ENCODE peak calls at places on chromosome 1, in five cellular contexts. F is nephron progenitor cell, D is ecto neural progenitor cell, A is brain microvascular endothelial cell, V is GDM1. B is an unnamed sample.

GRCh38 chr1:224510880-224511645 is 76.5 kb upstream of the WDR26 start:
- DNase-seq in F (no peak), D (no peak), A (no peak), V (peak; percentile 15), B (no peak)

GRCh38 chr1:170114916-170115315 is 30.8 kb upstream of the NTMT2 start:
- DNase-seq in F (peak; percentile 14), D (no peak), A (peak; percentile 47), V (no peak), B (no peak)

GRCh38 chr1:61451214-61451968 is 273.6 kb downstream of the TM2D1 start:
- DNase-seq in F (no peak), D (no peak), A (no peak), V (no peak), B (no peak)

GRCh38 chr1:29236743-29236992 is 346 bp downstream of the PTPRU start:
- DNase-seq in F (no peak), D (no peak), A (peak; percentile 16), V (no peak), B (no peak)

GRCh38 chr1:100769906-100770646 is 50.5 kb downstream of the VCAM1 start:
- DNase-seq in F (no peak), D (no peak), A (no peak), V (no peak), B (no peak)

GRCh38 chr1:182295697-182296096 is 95.9 kb downstream of the GLUL start:
- DNase-seq in F (no peak), D (no peak), A (no peak), V (no peak), B (no peak)

GRCh38 chr1:966603-967295 is 467 bp downstream of the PLEKHN1 start:
- DNase-seq in F (peak; percentile 75), D (no peak), A (peak; percentile 49), V (peak; percentile 32), B (no peak)

GRCh38 chr1:243216741-243217140 is 38.3 kb downstream of the CEP170 start:
- DNase-seq in F (no peak), D (no peak), A (no peak), V (no peak), B (no peak)